ENCODE peak calls at places on chromosomes 7 and 10, in five cellular contexts. I is GM23338, F is neural progenitor cell, N is MM.1S, Z is HCT116. Q is an unnamed sample.

GRCh38 chr10:102545997-102546396 is 42.2 kb downstream of the SUFU start:
- DNase-seq in Z (no peak), I (no peak), F (no peak), N (no peak), Q (no peak)

GRCh38 chr10:34327184-34327583 is 487.9 kb downstream of the PARD3 start:
- DNase-seq in I (no peak), F (no peak), N (no peak), Z (no peak), Q (no peak)

GRCh38 chr7:77693830-77694583 is 2.3 kb upstream of the RSBN1L start:
- DNase-seq in F (no peak), I (no peak), Z (no peak), N (no peak), Q (no peak)

GRCh38 chr10:26550774-26551526 is 112.8 kb downstream of the APBB1IP start:
- DNase-seq in N (no peak), I (peak), F (peak), Z (peak), Q (no peak)

GRCh38 chr7:100390286-100391028 is 17.2 kb downstream of the PILRA start:
- DNase-seq in Z (no peak), I (no peak), F (no peak), N (no peak), Q (no peak)

GRCh38 chr7:53811555-53812079 is 730.6 kb upstream of the VSTM2A start:
- DNase-seq in I (no peak), Z (no peak), F (no peak), N (no peak), Q (no peak)

GRCh38 chr10:132036887-132037675 is 28.7 kb upstream of the JAKMIP3 start:
- DNase-seq in I (peak), N (no peak), F (peak), Z (no peak), Q (no peak)

GRCh38 chr7:15686209-15686956 is at the start of gene MEOX2:
- DNase-seq in F (peak), I (peak), Z (no peak), N (no peak), Q (no peak)

GRCh38 chr10:132541601-132542011 is 4.0 kb downstream of the INPP5A start:
- DNase-seq in F (no peak), Z (no peak), N (no peak), I (no peak), Q (no peak)

GRCh38 chr10:28215930-28216329 is 86.9 kb downstream of the MPP7 start:
- DNase-seq in F (no peak), I (no peak), Z (peak), N (no peak), Q (no peak)

GRCh38 chr7:127955051-127955531 is 76.1 kb downstream of the LRRC4 start:
- DNase-seq in N (no peak), I (no peak), Z (no peak), F (no peak), Q (no peak)

GRCh38 chr7:78786055-78786454 is 667.4 kb downstream of the MAGI2 start:
- DNase-seq in Z (no peak), N (no peak), F (no peak), I (no peak), Q (no peak)

GRCh38 chr10:111034598-111035310 is 42.1 kb upstream of the ADRA2A start:
- DNase-seq in F (no peak), I (no peak), Z (no peak), N (no peak), Q (no peak)

GRCh38 chr10:133124357-133125211 is 35.4 kb upstream of the KNDC1 start:
- DNase-seq in N (no peak), I (peak), F (peak), Z (no peak), Q (no peak)

GRCh38 chr10:113259841-113260240 is 293.0 kb upstream of the HABP2 start:
- DNase-seq in F (peak), Z (no peak), I (no peak), N (no peak), Q (no peak)

GRCh38 chr7:20351901-20352300 is 21.2 kb downstream of the ITGB8 start:
- DNase-seq in I (no peak), F (no peak), N (no peak), Z (no peak), Q (no peak)

GRCh38 chr7:105838273-105839141 is 37.9 kb downstream of the ATXN7L1 start:
- DNase-seq in I (peak), N (no peak), Z (no peak), F (no peak), Q (no peak)

GRCh38 chr7:40747856-40748255 is 613.1 kb downstream of the SUGCT start:
- DNase-seq in N (no peak), F (peak), Z (no peak), I (no peak), Q (no peak)

GRCh38 chr7:3301831-3302618 is 973 bp downstream of the SDK1 start:
- DNase-seq in N (no peak), F (peak), I (peak), Z (no peak), Q (no peak)

GRCh38 chr10:119477444-119477843 is 65.1 kb downstream of the RGS10 start:
- DNase-seq in I (no peak), F (no peak), N (no peak), Z (no peak), Q (peak)

GRCh38 chr7:4210821-4211220 is 471.3 kb upstream of the FOXK1 start:
- DNase-seq in N (no peak), Z (no peak), I (no peak), F (no peak), Q (no peak)

GRCh38 chr7:135147899-135148721 is at the start of gene TMEM140:
- DNase-seq in Z (no peak), N (peak), I (no peak), F (no peak), Q (peak)

GRCh38 chr7:148914208-148914777 is 30.2 kb upstream of the EZH2 start:
- DNase-seq in N (no peak), F (no peak), Z (peak), I (no peak), Q (no peak)

GRCh38 chr10:75400163-75400768 is 1.3 kb downstream of the ZNF503 start:
- DNase-seq in I (no peak), N (no peak), F (peak), Z (no peak), Q (no peak)

DNA sequence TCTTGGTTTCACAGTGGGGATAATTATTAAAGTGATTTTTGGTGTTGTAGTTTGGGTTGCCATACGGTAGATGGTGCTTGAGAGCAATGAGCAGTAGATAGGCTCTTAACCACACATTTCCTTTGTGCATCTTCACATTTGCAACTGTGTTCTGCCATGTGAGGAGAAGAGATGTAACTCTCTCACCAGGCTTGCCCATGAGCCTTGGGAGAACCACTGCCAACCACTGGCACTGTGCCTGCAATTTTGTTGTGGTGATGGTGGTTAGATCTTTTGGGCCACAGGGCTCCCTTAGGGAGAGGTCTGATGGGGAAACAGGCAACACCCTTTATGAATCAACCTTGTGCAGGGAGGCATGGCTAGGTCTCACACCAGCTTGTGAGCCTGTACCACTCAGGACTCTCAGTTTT is 204.3 kb downstream of the CCDC7 start:
- DNase-seq in Z (no peak), F (no peak), N (no peak), I (peak), Q (no peak)
- TF ChIP-seq CTCF in Z (no peak), F (peak), N (no peak), I (peak), Q (no peak)

GRCh38 chr7:116671681-116672595 is at the start of gene MET:
- DNase-seq in Z (peak), N (peak), I (peak), F (peak), Q (no peak)

GRCh38 chr7:116672596-116673503 is 854 bp downstream of the MET start:
- DNase-seq in I (peak), F (peak), N (no peak), Z (no peak), Q (no peak)

GRCh38 chr7:116671111-116671510 is 885 bp upstream of the MET start:
- DNase-seq in F (no peak), Z (no peak), I (no peak), N (no peak), Q (no peak)

GRCh38 chr7:116669769-116670168 is 2.2 kb upstream of the MET start:
- DNase-seq in N (no peak), F (no peak), I (no peak), Z (no peak), Q (no peak)

GRCh38 chr7:116670409-116671036 is 1.5 kb upstream of the MET start:
- DNase-seq in I (no peak), N (no peak), F (no peak), Z (no peak), Q (no peak)
- H3K27ac ChIP-seq in I (no peak), N (no peak), F (no peak), Z (peak), Q (no peak)

GRCh38 chr7:131326576-131326975 is 1.1 kb upstream of the MKLN1 start:
- DNase-seq in I (no peak), Z (no peak), N (no peak), F (no peak), Q (no peak)
- TF ChIP-seq EZH2phosphoT487 in I (no peak), Z (no peak), N (no peak), F (no peak), Q (no peak)

DNA sequence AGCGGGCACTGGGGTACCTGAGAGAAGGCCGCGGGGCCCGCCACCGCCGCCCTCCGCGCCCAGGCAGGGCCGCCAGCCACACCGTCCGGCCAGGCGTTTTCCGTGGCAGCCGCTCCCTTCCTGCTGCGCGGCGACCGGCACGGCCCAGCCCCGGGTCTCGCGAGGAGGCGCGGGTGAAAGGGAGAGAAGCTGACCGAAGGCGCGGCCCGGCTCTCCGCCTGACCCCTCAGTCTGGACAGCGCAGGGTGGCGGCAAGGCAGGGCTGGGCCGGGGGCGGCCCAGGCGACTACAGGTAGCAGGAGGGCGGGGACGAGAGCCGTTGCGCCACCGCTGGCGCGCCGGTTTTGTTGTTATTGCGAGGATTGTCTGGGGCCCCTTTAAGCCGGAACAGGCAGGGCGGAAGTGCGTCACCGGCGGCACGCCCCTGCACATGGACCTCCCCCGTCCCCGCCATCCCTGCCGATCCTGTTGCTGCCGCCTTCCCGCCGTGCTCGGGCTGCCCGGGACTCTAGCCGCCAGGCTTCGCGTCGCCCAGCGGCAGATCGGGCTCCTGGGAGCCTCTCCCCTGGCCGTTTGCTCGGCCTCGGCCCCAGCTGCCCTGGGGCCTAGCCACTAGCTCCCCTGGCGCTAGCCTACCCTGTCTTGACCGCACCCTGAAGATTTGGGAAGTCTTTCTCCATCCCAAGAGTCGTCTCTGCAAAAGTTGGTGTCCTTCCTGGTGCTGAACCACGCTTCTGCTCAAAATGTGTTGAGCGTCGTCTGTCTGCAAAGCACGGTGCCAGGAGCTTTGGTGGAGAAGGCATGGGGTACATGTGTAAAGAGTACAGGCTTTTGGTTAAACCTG is at the start of gene HERPUD2:
- DNase-seq in N (peak), F (peak), I (peak), Z (peak), Q (peak)
- TF ChIP-seq CTCF in N (no peak), F (no peak), I (no peak), Z (no peak), Q (no peak)

GRCh38 chr7:112853429-112853828 is 63.2 kb upstream of the TMEM168 start:
- DNase-seq in Z (no peak), N (no peak), F (no peak), I (no peak), Q (no peak)
- H3K27ac ChIP-seq in Z (no peak), N (no peak), F (no peak), I (no peak), Q (no peak)

DNA sequence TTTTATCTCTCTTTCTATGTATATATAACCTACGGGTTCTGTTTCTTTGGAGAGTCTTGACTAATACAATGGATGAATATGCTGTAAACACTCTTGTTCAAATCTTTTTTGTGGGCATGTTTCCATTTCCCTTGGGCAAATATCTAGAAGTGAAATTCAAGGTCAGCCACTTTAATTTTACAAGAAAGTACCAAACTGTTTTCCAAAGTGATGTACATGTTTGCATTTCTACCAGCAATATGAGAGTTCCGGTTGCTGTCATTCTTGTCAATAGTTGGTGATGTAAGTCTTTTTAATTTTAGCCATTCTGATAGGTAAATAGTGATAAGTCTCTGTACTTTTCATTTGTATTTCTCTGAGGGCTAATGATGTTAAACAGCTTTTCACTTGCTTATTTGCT is 48.4 kb downstream of the PDK4 start:
- DNase-seq in I (no peak), N (no peak), Z (no peak), F (no peak), Q (no peak)
- TF ChIP-seq EZH2phosphoT487 in I (no peak), N (no peak), Z (no peak), F (no peak), Q (no peak)